ENCODE peak calls at places on chromosomes 1 and 21, in seven cellular contexts. U is stimulated activated CD4-positive, alpha-beta T cell treated with anti-CD3 and anti-CD28 coated beads, Interleukin-15, amount 100 ng/mL, for 24 hours; G is mammary epithelial cell; M is A172; X is stimulated activated CD8-positive, alpha-beta memory T cell treated with anti-CD3 and anti-CD28 coated beads, Interleukin-4, amount 100 ng/mL, for 1 hour; Q is activated CD8-positive, alpha-beta memory T cell treated with anti-CD3 and anti-CD28 coated beads for 48 hours; L is anterior cingulate cortex. S is an unnamed sample.

GRCh38 chr1:29322861-29323585 is 86.7 kb downstream of the PTPRU start:
- DNase-seq in U (no peak), G (no peak), M (no peak), X (no peak), Q (no peak), L (no peak), S (no peak)

GRCh38 chr1:172041689-172042088 is 200.4 kb downstream of the DNM3 start:
- DNase-seq in U (no peak), G (no peak), M (peak), X (no peak), Q (no peak), L (no peak), S (peak)

GRCh38 chr1:169487561-169487960 is 1.8 kb upstream of the SLC19A2 start:
- DNase-seq in U (no peak), G (no peak), M (no peak), X (no peak), Q (no peak), L (no peak), S (no peak)

GRCh38 chr1:70142120-70142519 is 63.3 kb downstream of the LRRC40 start:
- DNase-seq in U (no peak), G (no peak), M (peak), X (no peak), Q (no peak), L (no peak), S (no peak)

GRCh38 chr1:176767714-176768136 is 304.8 kb downstream of the PAPPA2 start:
- DNase-seq in U (no peak), G (no peak), M (no peak), X (no peak), Q (no peak), L (no peak), S (no peak)

GRCh38 chr1:231045318-231045717 is 5.3 kb upstream of the FAM89A start:
- DNase-seq in U (no peak), G (peak), M (no peak), X (no peak), Q (no peak), L (no peak), S (peak)

GRCh38 chr1:232628335-232629214 is 1.4 kb downstream of the SIPA1L2 start:
- DNase-seq in U (no peak), G (peak), M (peak), X (no peak), Q (no peak), L (no peak), S (peak)

GRCh38 chr1:37146071-37146470 is 111.8 kb upstream of the GRIK3 start:
- DNase-seq in U (no peak), G (no peak), M (no peak), X (no peak), Q (no peak), L (no peak), S (no peak)

GRCh38 chr1:195237161-195237889 is 1370.9 kb downstream of the KCNT2 start:
- DNase-seq in U (no peak), G (no peak), M (no peak), X (no peak), Q (no peak), L (no peak), S (no peak)

GRCh38 chr1:225476100-225476511 is 48.3 kb upstream of the LBR start:
- DNase-seq in U (no peak), G (no peak), M (no peak), X (no peak), Q (no peak), L (no peak), S (no peak)

GRCh38 chr1:11354893-11355593 is 82.0 kb downstream of the UBIAD1 start:
- DNase-seq in U (no peak), G (no peak), M (no peak), X (no peak), Q (no peak), L (no peak), S (no peak)

GRCh38 chr1:235923466-235924008 is 56.8 kb upstream of the LYST start:
- DNase-seq in U (no peak), G (peak), M (peak), X (no peak), Q (no peak), L (no peak), S (peak)

GRCh38 chr21:42618713-42619112 is 34.7 kb upstream of the PDE9A start:
- DNase-seq in U (no peak), G (no peak), M (no peak), X (no peak), Q (no peak), L (no peak), S (no peak)

GRCh38 chr1:10737268-10737624 is 59.2 kb downstream of the CASZ1 start:
- DNase-seq in U (no peak), G (no peak), M (no peak), X (no peak), Q (no peak), L (no peak), S (no peak)